ENCODE peak calls at places on chromosomes 2 and 18, in six cellular contexts. D is NCI-H510A treated with DMSO at 0.1 percent for 48 hours, S is IMR-90, Q is mesenteric fat pad, P is epithelial cell of esophagus, C is anterior cingulate cortex. Z is an unnamed sample.

GRCh38 chr18:80148316-80149199 is 39.5 kb downstream of the ADNP2 start:
- DNase-seq in C (no peak), S (no peak), P (no peak), D (peak; percentile 40), Q (no peak), Z (no peak)

GRCh38 chr2:120520454-120520853 is 174.5 kb downstream of the INHBB start:
- DNase-seq in S (no peak), C (no peak), P (no peak), D (no peak), Q (no peak), Z (no peak)

GRCh38 chr2:130169896-130170295 is 11.5 kb downstream of the SMPD4 start:
- DNase-seq in S (no peak), D (no peak), P (no peak), Q (no peak), C (no peak), Z (no peak)

GRCh38 chr18:22115573-22115972 is 53.8 kb upstream of the GATA6 start:
- DNase-seq in Q (no peak), S (no peak), P (no peak), C (no peak), D (no peak), Z (no peak)

GRCh38 chr2:182593394-182593707 is 122.7 kb upstream of the DNAJC10 start:
- DNase-seq in P (peak; percentile 69), C (no peak), S (peak; percentile 90), Q (no peak), D (no peak), Z (no peak)

GRCh38 chr2:64606495-64607363 is 47.0 kb downstream of the SERTAD2 start:
- DNase-seq in P (peak; percentile 94), D (no peak), S (no peak), Q (peak; percentile 90), C (peak; percentile 34), Z (peak; percentile 92)

GRCh38 chr2:207042155-207042554 is 102.8 kb downstream of the CPO start:
- DNase-seq in S (peak; percentile 52), P (no peak), Q (no peak), C (no peak), D (no peak), Z (no peak)

GRCh38 chr2:236402016-236402784 is 138.0 kb upstream of the ASB18 start:
- DNase-seq in P (no peak), Q (no peak), S (no peak), C (no peak), D (no peak), Z (no peak)

GRCh38 chr18:74682141-74682997 is 84.7 kb downstream of the ZNF407 start:
- DNase-seq in S (no peak), D (peak; percentile 85), C (no peak), P (peak; percentile 57), Q (no peak), Z (no peak)

GRCh38 chr2:102449370-102449974 is 23.6 kb upstream of the SLC9A4 start:
- DNase-seq in P (peak; percentile 56), D (peak; percentile 7), C (no peak), S (peak; percentile 47), Q (no peak), Z (no peak)

GRCh38 chr18:78996741-78997490 is 17.3 kb downstream of the SALL3 start:
- DNase-seq in D (no peak), Q (no peak), P (no peak), C (no peak), S (no peak), Z (no peak)

GRCh38 chr2:74149570-74150319 is 2.0 kb upstream of the BOLA3 start:
- DNase-seq in Q (no peak), D (no peak), P (no peak), C (no peak), S (no peak), Z (no peak)

GRCh38 chr18:47418746-47419145 is 167.3 kb upstream of the SKOR2 start:
- DNase-seq in Q (no peak), D (no peak), C (no peak), P (no peak), S (no peak), Z (no peak)

GRCh38 chr2:120758181-120759048 is 22.7 kb downstream of the GLI2 start:
- DNase-seq in D (no peak), P (no peak), S (peak; percentile 92), C (peak; percentile 28), Q (peak; percentile 85), Z (peak; percentile 51)

GRCh38 chr18:23380001-23380550 is 73.0 kb upstream of the RIOK3 start:
- DNase-seq in P (peak; percentile 27), S (peak; percentile 83), D (peak; percentile 6), C (no peak), Q (no peak), Z (no peak)

GRCh38 chr18:57687970-57688369 is 66.3 kb upstream of the NARS1 start:
- DNase-seq in S (no peak), P (no peak), Q (no peak), D (no peak), C (no peak), Z (no peak)

GRCh38 chr2:119402645-119403560 is 28.8 kb upstream of the TMEM37 start:
- DNase-seq in D (no peak), C (no peak), S (no peak), Q (peak; percentile 37), P (no peak), Z (no peak)